ENCODE peak calls at places on chromosomes 16 and 17, in six cellular contexts. B is stimulated activated CD8-positive, alpha-beta memory T cell treated with anti-CD3 and anti-CD28 coated beads, Interleukin-12 subunit alpha, Interleukin-12 subunit beta, amount 100 ng/mL, for 1 hour; I is omental fat pad; P is MCF 10A; L is Calu3; N is activated B cell treated with CpG ODN at 0.5 μM for 24 hours. E is an unnamed sample.

GRCh38 chr17:57114085-57114673 is 29.1 kb downstream of the AKAP1 start:
- DNase-seq in L (peak; percentile 56), P (peak; percentile 50), N (peak; percentile 57), B (peak; percentile 56), I (peak; percentile 65), E (peak; percentile 40)

GRCh38 chr17:75611746-75612437 is 21.3 kb upstream of the SMIM5 start:
- DNase-seq in P (no peak), L (no peak), B (no peak), N (no peak), I (no peak), E (no peak)

GRCh38 chr17:80345841-80346497 is 69.0 kb upstream of the ENDOV start:
- DNase-seq in B (no peak), L (no peak), N (no peak), P (no peak), I (no peak), E (no peak)

GRCh38 chr17:14940112-14940945 is 324.8 kb downstream of the PMP22 start:
- DNase-seq in I (no peak), B (no peak), N (no peak), L (no peak), P (peak; percentile 87), E (no peak)

GRCh38 chr16:71600822-71601221 is 23.9 kb upstream of the TAT start:
- DNase-seq in N (no peak), P (no peak), B (no peak), I (no peak), L (no peak), E (no peak)

GRCh38 chr16:526181-527014 is 1.1 kb upstream of the CAPN15 start:
- DNase-seq in N (no peak), L (no peak), P (peak; percentile 36), I (no peak), B (no peak), E (peak; percentile 75)

GRCh38 chr16:22252317-22252716 is 44.9 kb upstream of the POLR3E start:
- DNase-seq in I (no peak), B (no peak), P (no peak), N (no peak), L (no peak), E (no peak)

GRCh38 chr16:52515068-52515671 is 31.8 kb downstream of the TOX3 start:
- DNase-seq in L (no peak), N (no peak), P (peak; percentile 1), I (no peak), B (no peak), E (no peak)

GRCh38 chr16:72066747-72067146 is 3.7 kb downstream of the HPR start:
- DNase-seq in N (no peak), L (peak; percentile 10), I (no peak), P (peak; percentile 54), B (no peak), E (peak; percentile 10)

GRCh38 chr17:82055965-82056728 is 4.4 kb downstream of the GPS1 start:
- DNase-seq in P (no peak), B (no peak), I (no peak), L (no peak), N (no peak), E (no peak)

GRCh38 chr16:30659507-30660423 is 1.5 kb downstream of the FBRS start:
- DNase-seq in B (peak; percentile 33), P (no peak), N (peak; percentile 46), L (peak; percentile 67), I (no peak), E (peak; percentile 35)

GRCh38 chr16:6125483-6126259 is 1028.1 kb upstream of the EEF2KMT start:
- DNase-seq in N (no peak), B (no peak), P (no peak), I (no peak), L (no peak), E (no peak)

GRCh38 chr16:48950184-48950583 is 331.5 kb downstream of the CBLN1 start:
- DNase-seq in B (no peak), P (no peak), I (no peak), L (no peak), N (no peak), E (no peak)

GRCh38 chr16:11877374-11877773 is 26.0 kb upstream of the RSL1D1 start:
- DNase-seq in P (peak; percentile 47), L (no peak), B (no peak), N (no peak), I (no peak), E (no peak)

GRCh38 chr17:14119546-14119945 is 50.2 kb downstream of the COX10 start:
- DNase-seq in I (no peak), P (no peak), L (no peak), N (no peak), B (no peak), E (no peak)

GRCh38 chr16:73095142-73095791 is 47.3 kb upstream of the ZFHX3 start:
- DNase-seq in N (no peak), P (peak; percentile 22), L (peak; percentile 41), B (no peak), I (no peak), E (no peak)

GRCh38 chr17:9187828-9188227 is 166.5 kb downstream of the NTN1 start:
- DNase-seq in B (no peak), N (no peak), P (no peak), I (no peak), L (no peak), E (no peak)

GRCh38 chr16:5479925-5480324 is 382.3 kb upstream of the EEF2KMT start:
- DNase-seq in I (no peak), B (no peak), N (no peak), L (no peak), P (no peak), E (no peak)

GRCh38 chr16:30567160-30567990 is 4.1 kb downstream of the ZNF688 start:
- DNase-seq in B (no peak), N (no peak), I (no peak), L (peak; percentile 18), P (peak; percentile 85), E (peak; percentile 35)

GRCh38 chr17:4789701-4789950 is 862 bp downstream of the GLTPD2 start:
- DNase-seq in L (no peak), I (no peak), P (no peak), B (no peak), N (no peak), E (no peak)

GRCh38 chr16:67533024-67533560 is 4.5 kb downstream of the RIPOR1 start:
- DNase-seq in B (no peak), N (no peak), I (no peak), L (no peak), P (no peak), E (no peak)

GRCh38 chr17:40556884-40557414 is 8.3 kb downstream of the CCR7 start:
- DNase-seq in I (no peak), N (peak; percentile 12), L (no peak), P (no peak), B (no peak), E (no peak)

GRCh38 chr17:45107286-45107685 is 25.0 kb downstream of the PLCD3 start:
- DNase-seq in N (no peak), I (no peak), B (no peak), L (no peak), P (no peak), E (no peak)

GRCh38 chr17:29579866-29580771 is 9.3 kb downstream of the GIT1 start:
- DNase-seq in N (peak; percentile 82), I (peak; percentile 87), P (peak; percentile 87), B (peak; percentile 81), L (peak; percentile 90), E (peak; percentile 93)

GRCh38 chr17:69430488-69430887 is 16.0 kb downstream of the MAP2K6 start:
- DNase-seq in L (no peak), N (no peak), B (no peak), I (no peak), P (peak; percentile 60), E (no peak)

GRCh38 chr16:53899471-53899870 is 195.5 kb downstream of the FTO start:
- DNase-seq in I (no peak), L (no peak), N (no peak), P (no peak), B (no peak), E (no peak)

GRCh38 chr17:69812240-69812837 is 262.7 kb upstream of the KCNJ16 start:
- DNase-seq in N (no peak), L (no peak), P (peak; percentile 85), B (no peak), I (no peak), E (no peak)

GRCh38 chr17:40518401-40519088 is 17.1 kb upstream of the TNS4 start:
- DNase-seq in B (no peak), N (no peak), P (peak; percentile 87), I (no peak), L (peak; percentile 96), E (no peak)

GRCh38 chr17:30349252-30349651 is 15.4 kb upstream of the TMIGD1 start:
- DNase-seq in L (no peak), B (no peak), I (no peak), N (no peak), P (no peak), E (no peak)

GRCh38 chr16:62254847-62255246 is 218.6 kb upstream of the CDH8 start:
- DNase-seq in L (no peak), P (no peak), N (no peak), I (no peak), B (no peak), E (no peak)

GRCh38 chr16:53872248-53873221 is 168.6 kb downstream of the FTO start:
- DNase-seq in P (no peak), B (no peak), I (no peak), L (no peak), N (no peak), E (no peak)

GRCh38 chr16:47013172-47013571 is 39.7 kb upstream of the DNAJA2 start:
- DNase-seq in L (no peak), N (no peak), P (no peak), B (no peak), I (no peak), E (no peak)

GRCh38 chr16:3135120-3135715 is 389 bp downstream of the ZNF213 start:
- DNase-seq in N (no peak), I (no peak), B (no peak), L (no peak), P (no peak), E (no peak)

GRCh38 chr17:56269998-56270397 is 116.7 kb downstream of the ANKFN1 start:
- DNase-seq in B (no peak), I (no peak), N (no peak), L (no peak), P (no peak), E (no peak)

GRCh38 chr16:79661578-79661977 is 61.0 kb upstream of the MAF start:
- DNase-seq in P (no peak), B (no peak), I (no peak), N (no peak), L (no peak), E (no peak)

GRCh38 chr16:19094542-19095365 is 19.0 kb upstream of the ITPRIPL2 start:
- DNase-seq in N (no peak), P (peak; percentile 67), L (peak; percentile 32), B (no peak), I (no peak), E (peak; percentile 47)

GRCh38 chr17:49523706-49524472 is 28.8 kb downstream of the NGFR start:
- DNase-seq in N (no peak), B (no peak), P (peak; percentile 95), I (no peak), L (peak; percentile 71), E (peak; percentile 26)

GRCh38 chr17:50766222-50767023 is 895 bp downstream of the ANKRD40CL start:
- DNase-seq in N (no peak), I (no peak), P (no peak), L (no peak), B (no peak), E (no peak)

GRCh38 chr17:5912927-5913565 is 157.1 kb upstream of the WSCD1 start:
- DNase-seq in N (no peak), B (no peak), P (no peak), I (no peak), L (no peak), E (no peak)

GRCh38 chr16:79664407-79664806 is 63.9 kb upstream of the MAF start:
- DNase-seq in N (no peak), P (no peak), L (peak; percentile 21), B (no peak), I (no peak), E (peak; percentile 10)